ENCODE peak calls at places on chromosome 12, in six cellular contexts. One of them, this sample, is unnamed.
A peak's percentile ranks its signal among the peaks of the same experiment; 100 is the strongest.

GRCh38 chr12:91513354-91513753 is 330.7 kb upstream of the DCN start:
- DNase-seq in K562: no peak
- DNase-seq in GM12878: no peak
- DNase-seq in HepG2: no peak
- DNase-seq in H1: no peak
- DNase-seq in GM12891: no peak
- DNase-seq in this sample: no peak

GRCh38 chr12:13941258-13942249 is 39.8 kb downstream of the GRIN2B start:
- DNase-seq in K562: peak; percentile 8
- DNase-seq in GM12878: no peak
- DNase-seq in HepG2: peak; percentile 76
- DNase-seq in H1: peak; percentile 64
- DNase-seq in GM12891: peak; percentile 10
- DNase-seq in this sample: no peak

GRCh38 chr12:32431025-32431424 is 31.7 kb downstream of the FGD4 start:
- DNase-seq in K562: no peak
- DNase-seq in GM12878: no peak
- DNase-seq in HepG2: no peak
- DNase-seq in H1: no peak
- DNase-seq in GM12891: no peak
- DNase-seq in this sample: no peak

GRCh38 chr12:131096681-131097181 is 143.0 kb downstream of the ADGRD1 start:
- DNase-seq in K562: no peak
- DNase-seq in GM12878: no peak
- DNase-seq in HepG2: no peak
- DNase-seq in H1: no peak
- DNase-seq in GM12891: no peak
- DNase-seq in this sample: no peak

GRCh38 chr12:94874986-94875312 is 128.5 kb downstream of the NDUFA12 start:
- DNase-seq in K562: no peak
- DNase-seq in GM12878: no peak
- DNase-seq in HepG2: no peak
- DNase-seq in H1: no peak
- DNase-seq in GM12891: no peak
- DNase-seq in this sample: no peak

GRCh38 chr12:71947645-71948105 is 9.0 kb downstream of the TPH2 start:
- DNase-seq in K562: no peak
- DNase-seq in GM12878: no peak
- DNase-seq in HepG2: peak; percentile 85
- DNase-seq in H1: peak; percentile 77
- DNase-seq in GM12891: no peak
- DNase-seq in this sample: no peak

GRCh38 chr12:81530352-81530751 is 228.8 kb downstream of the PPFIA2 start:
- DNase-seq in K562: no peak
- DNase-seq in GM12878: no peak
- DNase-seq in HepG2: no peak
- DNase-seq in H1: no peak
- DNase-seq in GM12891: no peak
- DNase-seq in this sample: no peak

GRCh38 chr12:113912761-113913295 is 53.3 kb downstream of the RBM19 start:
- DNase-seq in K562: peak; percentile 81
- DNase-seq in GM12878: no peak
- DNase-seq in HepG2: peak; percentile 50
- DNase-seq in H1: peak; percentile 77
- DNase-seq in GM12891: peak; percentile 44
- DNase-seq in this sample: peak; percentile 53

GRCh38 chr12:121355818-121356217 is 3.6 kb upstream of the ANAPC5 start:
- DNase-seq in K562: no peak
- DNase-seq in GM12878: no peak
- DNase-seq in HepG2: no peak
- DNase-seq in H1: no peak
- DNase-seq in GM12891: no peak
- DNase-seq in this sample: no peak

GRCh38 chr12:116864371-116865160 is 16.7 kb downstream of the HRK start:
- DNase-seq in K562: no peak
- DNase-seq in GM12878: no peak
- DNase-seq in HepG2: peak; percentile 46
- DNase-seq in H1: no peak
- DNase-seq in GM12891: no peak
- DNase-seq in this sample: no peak

GRCh38 chr12:54970741-54971140 is 13.8 kb downstream of the TESPA1 start:
- DNase-seq in K562: no peak
- DNase-seq in GM12878: no peak
- DNase-seq in HepG2: no peak
- DNase-seq in H1: no peak
- DNase-seq in GM12891: no peak
- DNase-seq in this sample: no peak

GRCh38 chr12:113088971-113089756 is 32.6 kb downstream of the DTX1 start:
- DNase-seq in K562: no peak
- DNase-seq in GM12878: peak; percentile 64
- DNase-seq in HepG2: no peak
- DNase-seq in H1: no peak
- DNase-seq in GM12891: peak; percentile 51
- DNase-seq in this sample: no peak

GRCh38 chr12:113861708-113862312 is 104.3 kb downstream of the RBM19 start:
- DNase-seq in K562: no peak
- DNase-seq in GM12878: no peak
- DNase-seq in HepG2: no peak
- DNase-seq in H1: no peak
- DNase-seq in GM12891: no peak
- DNase-seq in this sample: no peak

GRCh38 chr12:122366685-122367475 is 55.6 kb downstream of the CLIP1 start:
- DNase-seq in K562: peak; percentile 32
- DNase-seq in GM12878: no peak
- DNase-seq in HepG2: peak; percentile 84
- DNase-seq in H1: peak; percentile 19
- DNase-seq in GM12891: no peak
- DNase-seq in this sample: no peak

GRCh38 chr12:9041321-9041720 is 52.0 kb downstream of the KLRG1 start:
- DNase-seq in K562: no peak
- DNase-seq in GM12878: no peak
- DNase-seq in HepG2: no peak
- DNase-seq in H1: no peak
- DNase-seq in GM12891: no peak
- DNase-seq in this sample: no peak

GRCh38 chr12:68495666-68496065 is 115.0 kb upstream of the RAP1B start:
- DNase-seq in K562: no peak
- DNase-seq in GM12878: no peak
- DNase-seq in HepG2: no peak
- DNase-seq in H1: no peak
- DNase-seq in GM12891: no peak
- DNase-seq in this sample: no peak

GRCh38 chr12:12609692-12610091 is 2.0 kb upstream of the CREBL2 start:
- DNase-seq in K562: no peak
- DNase-seq in GM12878: no peak
- DNase-seq in HepG2: no peak
- DNase-seq in H1: no peak
- DNase-seq in GM12891: no peak
- DNase-seq in this sample: no peak

GRCh38 chr12:122909442-122910288 is 13.7 kb upstream of the VPS37B start:
- DNase-seq in K562: no peak
- DNase-seq in GM12878: no peak
- DNase-seq in HepG2: no peak
- DNase-seq in H1: no peak
- DNase-seq in GM12891: no peak
- DNase-seq in this sample: no peak

GRCh38 chr12:24752763-24753462 is 196.0 kb downstream of the BCAT1 start:
- DNase-seq in K562: no peak
- DNase-seq in GM12878: no peak
- DNase-seq in HepG2: peak; percentile 65
- DNase-seq in H1: no peak
- DNase-seq in GM12891: no peak
- DNase-seq in this sample: no peak

GRCh38 chr12:61504396-61505115 is 755.6 kb upstream of the USP15 start:
- DNase-seq in K562: no peak
- DNase-seq in GM12878: no peak
- DNase-seq in HepG2: no peak
- DNase-seq in H1: peak; percentile 23
- DNase-seq in GM12891: no peak
- DNase-seq in this sample: no peak

GRCh38 chr12:12333980-12334709 is 15.9 kb downstream of the MANSC1 start:
- DNase-seq in K562: peak; percentile 64
- DNase-seq in GM12878: peak; percentile 19
- DNase-seq in HepG2: peak; percentile 53
- DNase-seq in H1: no peak
- DNase-seq in GM12891: peak; percentile 48
- DNase-seq in this sample: peak; percentile 44

GRCh38 chr12:24111591-24111990 is 162.1 kb upstream of the SOX5 start:
- DNase-seq in K562: no peak
- DNase-seq in GM12878: no peak
- DNase-seq in HepG2: no peak
- DNase-seq in H1: no peak
- DNase-seq in GM12891: no peak
- DNase-seq in this sample: no peak

DNA sequence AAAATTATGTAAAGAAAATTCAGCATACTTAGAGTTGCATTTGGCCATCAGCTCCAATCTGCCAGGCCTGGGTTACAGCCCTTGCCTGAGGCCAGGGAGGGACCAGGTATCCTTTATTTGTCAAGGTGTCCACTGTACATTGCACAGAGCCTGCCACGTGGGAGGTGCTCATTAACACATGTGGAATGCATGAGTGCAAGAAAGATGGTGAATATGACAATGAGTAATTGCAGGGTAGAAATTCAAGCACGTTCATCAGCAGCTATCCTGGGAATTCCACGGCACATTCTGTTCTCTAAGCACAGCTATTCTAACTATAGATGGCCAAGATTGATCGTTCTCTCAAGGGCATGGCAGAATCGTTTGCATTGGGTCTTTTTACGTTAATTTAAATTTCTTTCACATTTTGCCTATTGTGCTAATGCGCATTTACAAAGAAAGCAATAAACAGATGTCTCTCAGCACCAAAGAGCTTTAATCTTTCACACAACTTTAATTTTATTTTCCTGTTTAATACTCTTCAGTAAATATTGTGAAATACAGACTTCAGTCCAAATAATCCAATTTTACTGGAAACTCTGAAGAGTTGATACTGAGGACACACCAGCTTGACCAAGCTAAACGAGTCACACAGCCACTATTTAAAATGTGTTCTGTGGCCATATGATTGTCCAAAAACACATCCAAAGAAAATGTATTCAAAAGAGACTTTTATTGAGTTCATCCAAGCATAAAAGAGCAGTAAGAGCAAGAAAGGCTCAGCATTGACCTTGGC is 1025.7 kb upstream of the TMEM132C start:
- DNase-seq in K562: no peak
- DNase-seq in GM12878: no peak
- DNase-seq in HepG2: no peak
- DNase-seq in H1: no peak
- DNase-seq in GM12891: no peak
- DNase-seq in this sample: no peak
- TF ChIP-seq TAF1 in K562: no peak
- TF ChIP-seq TAF1 in GM12878: no peak
- TF ChIP-seq TAF1 in HepG2: no peak
- TF ChIP-seq TAF1 in H1: no peak
- TF ChIP-seq TAF1 in GM12891: no peak
- TF ChIP-seq TAF1 in this sample: no peak

DNA sequence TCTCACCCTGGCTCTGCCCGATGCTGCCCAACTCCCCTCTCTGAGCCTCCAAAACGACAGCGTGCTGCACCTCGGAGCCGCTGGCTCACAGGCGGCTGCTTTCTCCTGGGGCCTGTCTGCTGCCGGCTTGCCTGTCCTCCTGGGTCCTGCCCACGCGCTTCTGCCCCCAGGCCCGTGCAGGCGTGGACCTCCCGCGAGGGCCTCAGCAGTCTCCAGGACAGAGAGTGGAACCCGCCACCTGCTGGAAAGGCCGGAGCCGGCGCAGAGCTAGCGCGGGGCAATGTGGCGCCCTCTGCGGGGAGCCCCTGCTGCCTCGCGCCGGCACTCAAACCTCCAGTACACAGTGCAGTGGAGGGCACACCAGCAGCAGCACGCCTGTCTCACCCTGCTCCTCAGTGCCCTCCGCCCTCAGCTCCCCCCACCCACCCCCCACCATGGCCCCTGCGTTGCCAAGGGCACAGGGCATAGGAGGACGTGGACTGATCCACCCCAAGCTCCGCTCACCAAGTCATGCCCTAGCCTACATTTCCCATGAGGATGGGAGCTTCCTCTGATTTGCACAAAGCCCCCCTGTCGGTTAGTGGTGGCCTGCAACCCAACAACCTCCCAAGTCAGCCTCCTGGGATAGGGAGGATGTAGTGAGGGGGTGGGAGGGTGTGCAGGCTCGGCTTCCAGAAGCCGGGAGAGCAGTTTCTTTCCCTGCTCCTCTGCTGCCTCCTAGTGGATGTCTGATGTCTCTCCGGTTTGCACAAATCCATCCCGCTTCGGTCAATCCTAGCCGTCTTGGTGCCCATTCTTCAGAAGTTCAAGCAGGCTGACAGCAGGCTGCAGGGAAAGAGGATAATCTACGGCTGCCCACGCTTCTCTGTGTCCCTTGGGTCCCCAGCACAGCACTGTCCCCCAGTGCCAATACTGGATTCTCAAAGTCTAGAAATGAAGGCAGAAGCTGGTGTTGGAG is 25.2 kb downstream of the KRT8 start:
- DNase-seq in K562: peak; percentile 84
- DNase-seq in GM12878: no peak
- DNase-seq in HepG2: peak; percentile 83
- DNase-seq in H1: no peak
- DNase-seq in GM12891: peak; percentile 73
- DNase-seq in this sample: peak; percentile 53
- TF ChIP-seq POLR2A in K562: peak; percentile 43
- TF ChIP-seq POLR2A in GM12878: no peak
- TF ChIP-seq POLR2A in HepG2: no peak
- TF ChIP-seq POLR2A in H1: no peak
- TF ChIP-seq POLR2A in GM12891: no peak
- TF ChIP-seq POLR2A in this sample: no peak

DNA sequence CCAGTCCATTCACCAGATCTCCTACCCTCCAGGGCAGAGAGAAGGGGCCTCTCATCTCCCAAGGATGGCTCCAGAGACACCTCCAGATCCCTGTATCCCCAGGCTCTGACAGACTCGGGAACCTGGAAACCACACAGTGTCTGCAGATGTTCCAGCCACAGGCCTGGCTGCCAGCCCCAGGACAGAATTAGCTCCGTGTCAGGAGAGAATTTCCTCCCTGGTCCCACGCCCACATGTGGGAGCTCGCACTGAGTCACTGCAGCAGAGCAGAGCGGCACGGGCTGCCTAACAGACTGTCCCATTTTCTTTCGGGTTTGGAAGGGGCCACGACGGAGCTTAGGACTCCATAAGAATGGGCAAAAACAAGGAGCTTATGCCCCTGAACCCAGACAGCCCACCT is 33.6 kb downstream of the CMKLR1 start:
- DNase-seq in K562: peak; percentile 15
- DNase-seq in GM12878: no peak
- DNase-seq in HepG2: no peak
- DNase-seq in H1: no peak
- DNase-seq in GM12891: no peak
- DNase-seq in this sample: no peak
- TF ChIP-seq POLR2AphosphoS5 in K562: no peak
- TF ChIP-seq POLR2AphosphoS5 in GM12878: no peak
- TF ChIP-seq POLR2AphosphoS5 in HepG2: no peak
- TF ChIP-seq POLR2AphosphoS5 in H1: no peak
- TF ChIP-seq POLR2AphosphoS5 in GM12891: no peak
- TF ChIP-seq POLR2AphosphoS5 in this sample: no peak

DNA sequence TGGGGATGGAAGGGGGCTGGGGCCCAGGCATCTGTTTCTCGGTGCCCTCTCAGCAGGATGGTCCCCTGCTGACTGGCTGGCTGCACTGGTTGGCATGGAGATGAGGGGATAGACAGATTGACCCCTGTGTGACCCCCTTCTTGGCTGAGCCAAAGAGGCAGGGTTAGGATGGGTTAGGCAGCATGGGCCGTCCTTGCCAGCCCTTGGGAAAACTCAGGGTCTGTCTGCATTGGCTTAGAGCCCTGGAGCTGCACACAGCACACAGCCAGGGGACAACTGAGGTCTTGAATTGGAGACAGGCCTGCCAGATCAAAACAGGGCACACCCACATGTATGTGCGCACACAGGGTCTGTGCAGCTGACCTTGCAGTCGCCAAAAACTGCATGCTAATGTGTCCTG is 11.2 kb upstream of the LRP1-AS start:
- DNase-seq in K562: no peak
- DNase-seq in GM12878: no peak
- DNase-seq in HepG2: no peak
- DNase-seq in H1: no peak
- DNase-seq in GM12891: no peak
- DNase-seq in this sample: no peak
- TF ChIP-seq TAF1 in K562: no peak
- TF ChIP-seq TAF1 in GM12878: no peak
- TF ChIP-seq TAF1 in HepG2: no peak
- TF ChIP-seq TAF1 in H1: no peak
- TF ChIP-seq TAF1 in GM12891: no peak
- TF ChIP-seq TAF1 in this sample: no peak